ENCODE peak calls at places on chromosome 12, in seven cellular contexts. J is Panc1; K is stimulated activated naive CD4-positive, alpha-beta T cell treated with Interleukin-2 at 50 U/mL for 16 hours; U is stimulated activated CD4-positive, alpha-beta T cell treated with anti-CD3 and anti-CD28 coated beads, Interleukin-4, amount 100 ng/mL, for 1 hour; G is germinal center; O is HAP-1; W is psoas muscle. Z is an unnamed sample.

GRCh38 chr12:104877107-104877705 is 80.9 kb downstream of the SLC41A2 start:
- DNase-seq in J (no peak), O (peak; percentile 41), G (no peak), U (peak; percentile 29), K (no peak), W (no peak), Z (no peak)

GRCh38 chr12:124386059-124386458 is 91.2 kb downstream of the RFLNA start:
- DNase-seq in J (no peak), U (no peak), W (peak; percentile 85), G (no peak), K (no peak), O (no peak), Z (no peak)

GRCh38 chr12:112606611-112607366 is 184.8 kb upstream of the RPH3A start:
- DNase-seq in J (no peak), W (no peak), K (no peak), O (peak; percentile 26), G (no peak), U (no peak), Z (no peak)

GRCh38 chr12:105099355-105099754 is 8.2 kb upstream of the WASHC4 start:
- DNase-seq in J (no peak), G (no peak), W (no peak), U (no peak), O (no peak), K (no peak), Z (no peak)

GRCh38 chr12:71157601-71158233 is at the start of gene TSPAN8:
- DNase-seq in O (no peak), J (no peak), K (no peak), W (no peak), U (no peak), G (no peak), Z (no peak)

GRCh38 chr12:32062841-32063240 is 43.8 kb upstream of the BICD1 start:
- DNase-seq in W (no peak), J (no peak), U (no peak), K (no peak), G (peak; percentile 24), O (no peak), Z (no peak)

GRCh38 chr12:3131129-3131528 is 54.0 kb downstream of the TSPAN9 start:
- DNase-seq in G (no peak), U (no peak), K (no peak), W (no peak), O (no peak), J (no peak), Z (no peak)

GRCh38 chr12:112907415-112908157 is 824 bp downstream of the OAS1 start:
- DNase-seq in W (no peak), K (no peak), J (no peak), U (no peak), O (no peak), G (peak; percentile 45), Z (no peak)

GRCh38 chr12:102478416-102479098 is 1.8 kb downstream of the IGF1 start:
- DNase-seq in W (no peak), U (no peak), G (no peak), O (no peak), K (no peak), J (no peak), Z (no peak)

GRCh38 chr12:15837141-15837781 is 44.9 kb upstream of the STRAP start:
- DNase-seq in G (no peak), K (no peak), W (no peak), O (no peak), U (no peak), J (no peak), Z (no peak)

GRCh38 chr12:93894391-93895095 is 217.4 kb downstream of the CRADD start:
- DNase-seq in O (no peak), U (no peak), G (no peak), K (no peak), W (peak; percentile 94), J (no peak), Z (peak; percentile 94)

GRCh38 chr12:115135800-115136211 is 451.8 kb upstream of the TBX3 start:
- DNase-seq in J (no peak), W (peak; percentile 57), G (no peak), K (no peak), U (no peak), O (no peak), Z (peak; percentile 85)

GRCh38 chr12:62865860-62866407 is 69.0 kb downstream of the PPM1H start:
- DNase-seq in W (no peak), U (no peak), O (no peak), J (no peak), K (no peak), G (no peak), Z (no peak)

GRCh38 chr12:52059582-52060497 is 8.6 kb downstream of the NR4A1 start:
- DNase-seq in J (no peak), K (no peak), W (no peak), U (no peak), O (no peak), G (no peak), Z (peak; percentile 16)

GRCh38 chr12:31021809-31022492 is 51.7 kb upstream of the DDX11 start:
- DNase-seq in G (no peak), W (no peak), J (peak; percentile 18), O (no peak), K (no peak), U (no peak), Z (no peak)

GRCh38 chr12:110860833-110861291 is 14.1 kb downstream of the CCDC63 start:
- DNase-seq in O (peak; percentile 91), J (no peak), U (no peak), W (no peak), K (no peak), G (no peak), Z (no peak)

GRCh38 chr12:121799842-121800693 is 3.7 kb upstream of the SETD1B start:
- DNase-seq in G (peak; percentile 69), U (peak; percentile 87), O (peak; percentile 87), J (no peak), K (peak; percentile 75), W (peak; percentile 97), Z (peak; percentile 97)